ENCODE peak calls at places on chromosomes 5 and 9, in seven cellular contexts. L is naive thymus-derived CD8-positive, alpha-beta T cell; N is stimulated activated CD8-positive, alpha-beta memory T cell treated with anti-CD3 and anti-CD28 coated beads, Interleukin-2, amount 100 ng/mL, for 48 hours; C is left cardiac atrium; U is posterior cingulate gyrus; D is hippocampal formation; Z is fibroblast of lung. E is an unnamed sample.

GRCh38 chr9:93133641-93134017 is 422 bp downstream of the NINJ1 start:
- DNase-seq in C (peak; percentile 86), Z (peak; percentile 83), L (no peak), N (peak; percentile 64), D (peak; percentile 36), U (peak; percentile 92), E (peak; percentile 90)

GRCh38 chr5:146188358-146188757 is 5.9 kb upstream of the LARS1 start:
- DNase-seq in U (no peak), C (no peak), D (no peak), Z (no peak), N (no peak), L (no peak), E (no peak)

GRCh38 chr9:137062384-137062783 is 8.0 kb downstream of the SAPCD2 start:
- DNase-seq in L (no peak), D (no peak), C (no peak), N (no peak), Z (no peak), U (no peak), E (no peak)

GRCh38 chr5:168939887-168940534 is 360.8 kb upstream of the PANK3 start:
- DNase-seq in D (no peak), U (no peak), N (no peak), C (no peak), L (no peak), Z (no peak), E (no peak)

GRCh38 chr9:134811673-134812668 is 68.6 kb upstream of the FCN2 start:
- DNase-seq in C (no peak), Z (peak; percentile 61), N (no peak), U (no peak), L (no peak), D (no peak), E (no peak)

GRCh38 chr9:133122935-133123611 is 2.0 kb upstream of the RALGDS start:
- DNase-seq in N (no peak), Z (no peak), U (no peak), C (peak; percentile 65), D (no peak), L (no peak), E (peak; percentile 84)

GRCh38 chr5:74316064-74316586 is 324.4 kb downstream of the ENC1 start:
- DNase-seq in C (no peak), Z (peak; percentile 83), U (peak; percentile 75), L (no peak), N (peak; percentile 20), D (no peak), E (no peak)

GRCh38 chr5:161403121-161403520 is 143.4 kb downstream of the GABRB2 start:
- DNase-seq in Z (no peak), N (no peak), U (no peak), C (no peak), L (no peak), D (no peak), E (no peak)

GRCh38 chr9:35771943-35772342 is 17.9 kb upstream of the MSMP start:
- DNase-seq in D (no peak), C (no peak), L (no peak), N (no peak), U (no peak), Z (no peak), E (no peak)

GRCh38 chr9:130539473-130540223 is 39.7 kb upstream of the FUBP3 start:
- DNase-seq in U (peak; percentile 89), C (no peak), Z (peak; percentile 83), L (no peak), N (no peak), D (no peak), E (no peak)

GRCh38 chr9:32867601-32868204 is 84.4 kb downstream of the TMEM215 start:
- DNase-seq in C (no peak), D (no peak), U (no peak), Z (no peak), N (no peak), L (no peak), E (no peak)

GRCh38 chr9:123049589-123050222 is 16.2 kb downstream of the GPR21 start:
- DNase-seq in C (no peak), U (no peak), Z (peak; percentile 84), N (no peak), D (no peak), L (no peak), E (no peak)

GRCh38 chr5:125700380-125700856 is 722.8 kb upstream of the GRAMD2B start:
- DNase-seq in U (no peak), D (no peak), C (no peak), N (no peak), Z (peak; percentile 37), L (no peak), E (no peak)

GRCh38 chr5:31860726-31861432 is 221.9 kb downstream of the PDZD2 start:
- DNase-seq in L (no peak), D (no peak), Z (no peak), C (no peak), N (no peak), U (no peak), E (no peak)

GRCh38 chr9:89020754-89021153 is 29.5 kb downstream of the S1PR3 start:
- DNase-seq in U (no peak), L (no peak), Z (no peak), N (no peak), C (no peak), D (no peak), E (no peak)

GRCh38 chr5:98492258-98492657 is 281.2 kb upstream of the RGMB start:
- DNase-seq in Z (no peak), D (no peak), L (no peak), C (no peak), U (peak; percentile 22), N (no peak), E (no peak)

E was measured in right atrium auricular region.